ENCODE peak calls at places on chromosomes 5 and 9, in seven cellular contexts. F is HL-60, N is H1, G is HCT116, H is GM23338, X is suprapubic skin, K is spleen. V is an unnamed sample.

GRCh38 chr9:131942076-131942720 is 137.5 kb downstream of the MED27 start:
- DNase-seq in F (no peak), N (no peak), G (no peak), H (no peak), X (no peak), K (no peak), V (no peak)

GRCh38 chr9:113645224-113645971 is 181.9 kb downstream of the RGS3 start:
- DNase-seq in F (no peak), N (no peak), G (no peak), H (peak), X (peak), K (no peak), V (no peak)

GRCh38 chr5:150497274-150497988 is 10.5 kb upstream of the NDST1 start:
- DNase-seq in F (no peak), N (no peak), G (peak), H (no peak), X (no peak), K (no peak), V (peak)

GRCh38 chr9:113541019-113541900 is 77.7 kb downstream of the RGS3 start:
- DNase-seq in F (no peak), N (no peak), G (peak), H (peak), X (no peak), K (peak), V (no peak)

GRCh38 chr5:98705841-98706240 is 67.6 kb upstream of the RGMB start:
- DNase-seq in F (no peak), N (no peak), G (no peak), H (no peak), X (no peak), K (no peak), V (no peak)

GRCh38 chr5:60668715-60669304 is 31.2 kb downstream of the DEPDC1B start:
- DNase-seq in F (no peak), N (no peak), G (peak), H (peak), X (no peak), K (no peak), V (no peak)

GRCh38 chr9:69583641-69584234 is 88.4 kb downstream of the APBA1 start:
- DNase-seq in F (no peak), N (no peak), G (no peak), H (no peak), X (no peak), K (no peak), V (no peak)

GRCh38 chr5:154575869-154576806 is 98.1 kb upstream of the HAND1 start:
- DNase-seq in F (no peak), N (no peak), G (no peak), H (peak), X (no peak), K (no peak), V (no peak)

GRCh38 chr5:39608024-39608423 is 183.2 kb upstream of the DAB2 start:
- DNase-seq in F (no peak), N (no peak), G (no peak), H (no peak), X (no peak), K (no peak), V (no peak)

GRCh38 chr5:149588947-149589346 is 7.6 kb downstream of the ARHGEF37 start:
- DNase-seq in F (peak), N (no peak), G (no peak), H (no peak), X (no peak), K (no peak), V (no peak)

GRCh38 chr5:176658007-176658599 is 10.8 kb downstream of the TSPAN17 start:
- DNase-seq in F (peak), N (peak), G (peak), H (peak), X (no peak), K (peak), V (peak)

GRCh38 chr9:124082622-124083021 is 71.1 kb downstream of the LHX2 start:
- DNase-seq in F (no peak), N (no peak), G (no peak), H (no peak), X (no peak), K (no peak), V (no peak)

GRCh38 chr5:176644878-176645670 is 2.2 kb upstream of the TSPAN17 start:
- DNase-seq in F (no peak), N (no peak), G (no peak), H (no peak), X (no peak), K (peak), V (no peak)

GRCh38 chr9:129785866-129786265 is 17.1 kb upstream of the TOR1B start:
- DNase-seq in F (no peak), N (no peak), G (no peak), H (no peak), X (no peak), K (no peak), V (no peak)

GRCh38 chr9:93648181-93648580 is 71.8 kb downstream of the PHF2 start:
- DNase-seq in F (no peak), N (no peak), G (no peak), H (no peak), X (no peak), K (no peak), V (no peak)

GRCh38 chr5:142677212-142677611 is 8.7 kb downstream of the FGF1 start:
- DNase-seq in F (no peak), N (no peak), G (no peak), H (no peak), X (no peak), K (no peak), V (no peak)

GRCh38 chr9:114156658-114157421 is 1.5 kb downstream of the COL27A1 start:
- DNase-seq in F (no peak), N (no peak), G (no peak), H (peak), X (no peak), K (no peak), V (no peak)

GRCh38 chr5:126454081-126454480 is 30.9 kb downstream of the GRAMD2B start:
- DNase-seq in F (no peak), N (no peak), G (no peak), H (no peak), X (no peak), K (no peak), V (no peak)

GRCh38 chr5:75005561-75005960 is 46.8 kb downstream of the GCNT4 start:
- DNase-seq in F (no peak), N (no peak), G (no peak), H (no peak), X (no peak), K (no peak), V (no peak)

GRCh38 chr5:107779472-107779871 is 108.7 kb upstream of the EFNA5 start:
- DNase-seq in F (no peak), N (no peak), G (no peak), H (no peak), X (no peak), K (no peak), V (no peak)

GRCh38 chr9:2634818-2635217 is 13.2 kb downstream of the VLDLR start:
- DNase-seq in F (no peak), N (no peak), G (no peak), H (no peak), X (no peak), K (no peak), V (no peak)

GRCh38 chr5:157390179-157390923 is 69.7 kb upstream of the NIPAL4 start:
- DNase-seq in F (no peak), N (no peak), G (peak), H (no peak), X (no peak), K (no peak), V (peak)

GRCh38 chr5:6717247-6717646 is 4.0 kb downstream of the TENT4A start:
- DNase-seq in F (no peak), N (no peak), G (no peak), H (no peak), X (no peak), K (no peak), V (no peak)

GRCh38 chr5:41636605-41637004 is 126.2 kb upstream of the PLCXD3 start:
- DNase-seq in F (no peak), N (no peak), G (peak), H (peak), X (no peak), K (no peak), V (no peak)

GRCh38 chr5:58972301-58972700 is 389.4 kb downstream of the RAB3C start:
- DNase-seq in F (no peak), N (no peak), G (no peak), H (no peak), X (no peak), K (no peak), V (no peak)

GRCh38 chr9:97505845-97506244 is 4.4 kb downstream of the TMOD1 start:
- DNase-seq in F (no peak), N (no peak), G (no peak), H (no peak), X (no peak), K (no peak), V (no peak)

GRCh38 chr5:103425686-103426454 is 136.7 kb downstream of the NUDT12 start:
- DNase-seq in F (no peak), N (no peak), G (no peak), H (no peak), X (no peak), K (no peak), V (no peak)

GRCh38 chr5:16888694-16889124 is 47.4 kb downstream of the MYO10 start:
- DNase-seq in F (no peak), N (no peak), G (no peak), H (no peak), X (no peak), K (no peak), V (no peak)

GRCh38 chr9:116000748-116001329 is 152.8 kb upstream of the PAPPA start:
- DNase-seq in F (peak), N (no peak), G (peak), H (peak), X (no peak), K (no peak), V (no peak)

GRCh38 chr5:53355316-53355715 is 125.1 kb upstream of the FST start:
- DNase-seq in F (no peak), N (no peak), G (no peak), H (no peak), X (no peak), K (no peak), V (no peak)

GRCh38 chr5:62143268-62144229 is 162.5 kb upstream of the KIF2A start:
- DNase-seq in F (no peak), N (no peak), G (peak), H (peak), X (no peak), K (no peak), V (no peak)

GRCh38 chr5:159422371-159422770 is 92.1 kb upstream of the IL12B start:
- DNase-seq in F (no peak), N (no peak), G (no peak), H (no peak), X (no peak), K (no peak), V (no peak)

GRCh38 chr9:18256574-18256973 is 217.4 kb upstream of the ADAMTSL1 start:
- DNase-seq in F (no peak), N (no peak), G (no peak), H (peak), X (no peak), K (no peak), V (no peak)

GRCh38 chr5:142317673-142318261 is 7.1 kb downstream of the SPRY4 start:
- DNase-seq in F (no peak), N (no peak), G (no peak), H (no peak), X (no peak), K (no peak), V (no peak)

GRCh38 chr5:141960018-141960417 is 2.0 kb upstream of the PCDH12 start:
- DNase-seq in F (peak), N (no peak), G (no peak), H (peak), X (no peak), K (peak), V (no peak)

GRCh38 chr5:67202830-67203229 is 6.2 kb upstream of the CD180 start:
- DNase-seq in F (peak), N (no peak), G (no peak), H (no peak), X (no peak), K (no peak), V (no peak)
- TF ChIP-seq POLR2AphosphoS5 in F (no peak), N (no peak), G (no peak), H (no peak), X (no peak), K (no peak), V (no peak)

GRCh38 chr5:174736351-174736721 is 12.0 kb downstream of the MSX2 start:
- DNase-seq in F (no peak), N (no peak), G (no peak), H (no peak), X (no peak), K (no peak), V (no peak)
- H3K27ac ChIP-seq in F (no peak), N (no peak), G (no peak), H (no peak), X (no peak), K (no peak), V (no peak)

GRCh38 chr5:34587355-34588241 is 68.5 kb upstream of the RAI14 start:
- DNase-seq in F (no peak), N (no peak), G (no peak), H (no peak), X (no peak), K (no peak), V (peak)
- TF ChIP-seq POLR2AphosphoS5 in F (no peak), N (no peak), G (no peak), H (no peak), X (no peak), K (no peak), V (no peak)

GRCh38 chr5:14673443-14673842 is 8.9 kb downstream of the OTULIN start:
- DNase-seq in F (no peak), N (no peak), G (no peak), H (no peak), X (no peak), K (no peak), V (no peak)

GRCh38 chr5:14669975-14670374 is 5.5 kb downstream of the OTULIN start:
- DNase-seq in F (no peak), N (no peak), G (no peak), H (no peak), X (no peak), K (no peak), V (no peak)

GRCh38 chr5:14671414-14671813 is 6.9 kb downstream of the OTULIN start:
- DNase-seq in F (no peak), N (no peak), G (no peak), H (no peak), X (no peak), K (no peak), V (no peak)

GRCh38 chr5:14672508-14673394 is 8.2 kb downstream of the OTULIN start:
- DNase-seq in F (no peak), N (no peak), G (no peak), H (peak), X (no peak), K (no peak), V (no peak)

GRCh38 chr5:14672082-14672481 is 7.6 kb downstream of the OTULIN start:
- DNase-seq in F (peak), N (no peak), G (no peak), H (no peak), X (no peak), K (no peak), V (no peak)
- H3K27ac ChIP-seq in F (no peak), N (no peak), G (no peak), H (no peak), X (no peak), K (no peak), V (no peak)

DNA sequence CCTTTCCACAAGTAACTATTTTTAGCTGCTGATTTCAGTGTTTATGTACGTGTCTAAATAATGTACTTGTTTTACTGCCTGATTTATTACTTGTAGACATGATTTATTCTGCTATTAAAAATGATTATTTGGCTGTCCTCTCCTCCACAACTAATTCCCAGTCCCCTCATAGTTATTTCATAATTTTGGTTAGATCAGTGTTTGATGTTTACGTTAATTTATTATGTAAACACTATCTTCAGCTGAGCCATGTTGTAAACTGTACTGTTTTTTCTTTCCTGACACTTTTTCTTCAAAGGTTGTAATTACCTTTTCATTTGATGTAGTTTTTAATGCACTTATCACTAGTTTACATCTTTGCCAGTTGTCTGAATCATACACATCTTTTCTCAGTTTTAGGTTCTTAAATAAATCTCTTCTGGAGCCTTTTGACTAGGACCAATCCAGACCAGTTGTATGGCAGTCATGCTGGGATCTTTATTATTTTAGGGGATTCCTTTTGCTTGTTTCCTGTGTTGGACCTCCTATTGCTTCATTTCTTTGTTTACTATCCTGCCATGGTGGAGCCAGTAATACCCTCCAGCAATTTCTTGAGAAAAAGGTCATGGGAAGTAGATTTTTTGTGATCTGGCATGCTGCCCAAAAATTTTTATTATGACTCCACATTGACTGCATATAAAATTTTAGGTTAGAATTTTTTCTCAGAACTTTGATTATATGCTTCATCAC is 16.1 kb downstream of the AP3S1 start:
- DNase-seq in F (no peak), N (no peak), G (no peak), H (no peak), X (no peak), K (no peak), V (no peak)
- TF ChIP-seq POLR2AphosphoS5 in F (no peak), N (no peak), G (peak), H (no peak), X (no peak), K (no peak), V (no peak)

GRCh38 chr5:170284231-170284630 is 13.3 kb downstream of the LCP2 start:
- DNase-seq in F (no peak), N (no peak), G (no peak), H (no peak), X (no peak), K (no peak), V (no peak)
- H3K27ac ChIP-seq in F (no peak), N (no peak), G (no peak), H (no peak), X (no peak), K (no peak), V (no peak)

GRCh38 chr5:119341452-119342349 is 14.1 kb upstream of the TNFAIP8 start:
- DNase-seq in F (no peak), N (no peak), G (no peak), H (no peak), X (no peak), K (no peak), V (no peak)
- TF ChIP-seq POLR2AphosphoS5 in F (no peak), N (no peak), G (no peak), H (no peak), X (no peak), K (no peak), V (no peak)

GRCh38 chr9:125496313-125496838 is 210.6 kb downstream of the MAPKAP1 start:
- DNase-seq in F (no peak), N (no peak), G (no peak), H (peak), X (no peak), K (no peak), V (no peak)

GRCh38 chr9:125493861-125494554 is 213.0 kb downstream of the MAPKAP1 start:
- DNase-seq in F (no peak), N (no peak), G (no peak), H (no peak), X (no peak), K (no peak), V (no peak)

GRCh38 chr9:125493384-125493783 is 213.6 kb downstream of the MAPKAP1 start:
- DNase-seq in F (no peak), N (no peak), G (no peak), H (no peak), X (no peak), K (no peak), V (no peak)

GRCh38 chr9:125494555-125494920 is 212.5 kb downstream of the MAPKAP1 start:
- DNase-seq in F (no peak), N (no peak), G (no peak), H (no peak), X (no peak), K (no peak), V (no peak)

GRCh38 chr9:125495137-125496119 is 211.6 kb downstream of the MAPKAP1 start:
- DNase-seq in F (no peak), N (no peak), G (peak), H (no peak), X (no peak), K (no peak), V (peak)
- H3K27ac ChIP-seq in F (no peak), N (no peak), G (no peak), H (peak), X (no peak), K (no peak), V (no peak)